ENCODE peak calls at places on chromosomes 7 and 10, in four cellular contexts. X is SK-N-SH, N is hepatocyte, J is endothelial cell of umbilical vein. H is an unnamed sample.

GRCh38 chr10:53108317-53108934 is 335.8 kb upstream of the MBL2 start:
- DNase-seq in X (no peak), N (no peak), J (no peak), H (no peak)

GRCh38 chr7:138166681-138167080 is 90.4 kb downstream of the AKR1D1 start:
- DNase-seq in X (no peak), N (no peak), J (no peak), H (no peak)

GRCh38 chr7:36802459-36802858 is 78.2 kb upstream of the AOAH start:
- DNase-seq in X (no peak), N (no peak), J (no peak), H (no peak)

GRCh38 chr7:125984795-125985194 is 1055.2 kb upstream of the POT1 start:
- DNase-seq in X (no peak), N (no peak), J (no peak), H (no peak)

GRCh38 chr7:116464375-116464774 is 35.2 kb upstream of the CAV2 start:
- DNase-seq in X (no peak), N (no peak), J (no peak), H (no peak)

GRCh38 chr7:157271991-157272324 is 64.8 kb upstream of the DNAJB6 start:
- DNase-seq in X (no peak), N (peak; percentile 82), J (peak; percentile 79), H (no peak)

GRCh38 chr7:30226593-30227268 is 57.7 kb upstream of the ZNRF2 start:
- DNase-seq in X (peak; percentile 47), N (peak; percentile 70), J (no peak), H (no peak)

GRCh38 chr7:95263803-95264202 is 60.5 kb downstream of the PON1 start:
- DNase-seq in X (no peak), N (no peak), J (no peak), H (no peak)

GRCh38 chr10:23338155-23338828 is 6.3 kb downstream of the C10orf67 start:
- DNase-seq in X (no peak), N (peak; percentile 29), J (no peak), H (no peak)

GRCh38 chr10:76091821-76092394 is 660.5 kb downstream of the LRMDA start:
- DNase-seq in X (no peak), N (peak; percentile 40), J (no peak), H (no peak)

GRCh38 chr10:103599211-103599610 is 105.7 kb downstream of the NEURL1 start:
- DNase-seq in X (no peak), N (no peak), J (no peak), H (no peak)

GRCh38 chr7:101094791-101095375 is 9.6 kb downstream of the TRIM56 start:
- DNase-seq in X (peak; percentile 80), N (peak; percentile 62), J (peak; percentile 63), H (no peak)

GRCh38 chr10:105351187-105351586 is 710.1 kb downstream of the SORCS3 start:
- DNase-seq in X (no peak), N (no peak), J (no peak), H (no peak)

GRCh38 chr7:150631084-150631824 is 931 bp downstream of the GIMAP6 start:
- DNase-seq in X (no peak), N (no peak), J (no peak), H (no peak)

GRCh38 chr10:26737730-26738129 is 40.2 kb downstream of the PDSS1 start:
- DNase-seq in X (no peak), N (peak; percentile 42), J (no peak), H (peak; percentile 64)

GRCh38 chr10:66799474-66799873 is 126.4 kb upstream of the LRRTM3 start:
- DNase-seq in X (no peak), N (no peak), J (no peak), H (no peak)

GRCh38 chr10:122056431-122057094 is 67.6 kb downstream of the TACC2 start:
- DNase-seq in X (no peak), N (peak; percentile 39), J (no peak), H (no peak)

GRCh38 chr7:67724435-67724834 is 727.8 kb downstream of the TYW1 start:
- DNase-seq in X (no peak), N (no peak), J (no peak), H (no peak)

GRCh38 chr7:156116514-156116913 is 304.3 kb upstream of the SHH start:
- DNase-seq in X (no peak), N (no peak), J (no peak), H (no peak)

GRCh38 chr7:101940830-101941229 is 123.4 kb downstream of the CUX1 start:
- DNase-seq in X (no peak), N (peak; percentile 63), J (no peak), H (peak; percentile 40)

GRCh38 chr10:60848126-60848525 is 69.8 kb downstream of the CDK1 start:
- DNase-seq in X (no peak), N (peak; percentile 34), J (peak; percentile 52), H (no peak)

GRCh38 chr10:105102977-105103376 is 461.9 kb downstream of the SORCS3 start:
- DNase-seq in X (no peak), N (no peak), J (no peak), H (no peak)

GRCh38 chr7:139496528-139496927 is 13.1 kb upstream of the KLRG2 start:
- DNase-seq in X (no peak), N (no peak), J (no peak), H (no peak)

GRCh38 chr10:4914213-4914850 is 48.9 kb upstream of the AKR1C1 start:
- DNase-seq in X (no peak), N (no peak), J (no peak), H (no peak)
- H2AFZ ChIP-seq in X (peak overlapping the region; percentile 41), N (no peak overlapping the region), J (no peak overlapping the region), H (no peak overlapping the region)

GRCh38 chr7:123769371-123769770 is 20.6 kb upstream of the WASL start:
- DNase-seq in X (no peak), N (no peak), J (peak; percentile 91), H (no peak)
- H3K4me1 ChIP-seq in X (no peaks in the 10 kb centered on the region), N (no peaks in the 10 kb centered on the region), J (peaks cover 5% of the 10 kb centered on the region), H (no peaks in the 10 kb centered on the region)

GRCh38 chr10:17453377-17454091 is 861 bp downstream of the ST8SIA6 start:
- DNase-seq in X (peak; percentile 68), N (peak; percentile 75), J (peak; percentile 52), H (no peak)

GRCh38 chr10:17453035-17453376 is 1.4 kb downstream of the ST8SIA6 start:
- DNase-seq in X (no peak), N (no peak), J (no peak), H (no peak)

GRCh38 chr10:17456032-17456548 is 1.7 kb upstream of the ST8SIA6 start:
- DNase-seq in X (no peak), N (no peak), J (no peak), H (no peak)

GRCh38 chr10:17454181-17454800 is at the start of gene ST8SIA6:
- DNase-seq in X (peak; percentile 86), N (peak; percentile 73), J (peak; percentile 66), H (no peak)

GRCh38 chr10:17454801-17455520 is 566 bp upstream of the ST8SIA6 start:
- DNase-seq in X (peak; percentile 13), N (no peak), J (no peak), H (no peak)
- H3K4me3 ChIP-seq in X (peak overlapping the region; percentile 56), N (peak overlapping the region; percentile 55), J (peak overlapping the region; percentile 55), H (no peak overlapping the region)

GRCh38 chr10:10798021-10798420 is 219.7 kb upstream of the CELF2 start:
- DNase-seq in X (no peak), N (no peak), J (peak; percentile 49), H (no peak)
- H2AFZ ChIP-seq in X (no peak overlapping the region), N (peak overlapping the region; percentile 27), J (peak overlapping the region; percentile 89), H (no peak overlapping the region)

DNA sequence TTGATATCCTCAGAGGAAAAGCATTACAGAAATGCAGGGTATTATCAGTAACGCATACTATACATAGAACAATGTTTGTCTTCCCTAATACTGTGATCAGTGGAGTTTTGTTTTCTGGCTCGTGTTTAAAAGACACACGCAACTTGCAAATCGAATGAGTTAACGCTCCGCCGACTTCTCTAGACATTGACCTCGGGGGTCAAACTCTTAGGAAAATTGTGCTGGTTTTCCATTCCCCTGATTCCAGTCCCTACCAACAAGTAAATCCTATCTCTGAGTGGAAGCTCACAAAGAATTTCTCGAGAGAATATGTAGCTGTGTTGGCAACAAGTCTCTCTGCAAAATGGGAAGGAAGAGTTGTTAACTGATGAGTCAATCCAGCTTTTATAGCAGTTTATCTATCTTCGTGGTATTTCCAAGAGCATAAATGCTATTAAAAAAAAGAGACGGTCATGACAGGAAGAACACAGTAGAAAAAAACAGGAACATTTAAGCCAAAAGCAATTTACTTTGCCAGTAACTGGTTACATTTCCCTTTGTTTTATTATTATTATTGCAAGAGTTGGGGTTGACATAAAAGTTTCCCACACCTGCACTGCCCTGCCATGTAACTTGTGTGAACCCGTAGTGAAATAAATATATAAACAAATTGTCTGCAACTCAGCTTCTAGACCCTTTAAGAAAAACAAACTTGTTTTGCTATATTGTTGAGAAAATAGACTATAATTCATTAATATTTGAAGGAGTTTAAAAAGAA is 144.4 kb downstream of the ARID5B start:
- DNase-seq in X (no peak), N (peak; percentile 73), J (peak; percentile 87), H (peak; percentile 22)
- H3K4me1 ChIP-seq in X (peaks cover 61% of the 10 kb centered on the region), N (peaks cover 57% of the 10 kb centered on the region), J (peaks cover 50% of the 10 kb centered on the region), H (peaks cover 98% of the 10 kb centered on the region)

DNA sequence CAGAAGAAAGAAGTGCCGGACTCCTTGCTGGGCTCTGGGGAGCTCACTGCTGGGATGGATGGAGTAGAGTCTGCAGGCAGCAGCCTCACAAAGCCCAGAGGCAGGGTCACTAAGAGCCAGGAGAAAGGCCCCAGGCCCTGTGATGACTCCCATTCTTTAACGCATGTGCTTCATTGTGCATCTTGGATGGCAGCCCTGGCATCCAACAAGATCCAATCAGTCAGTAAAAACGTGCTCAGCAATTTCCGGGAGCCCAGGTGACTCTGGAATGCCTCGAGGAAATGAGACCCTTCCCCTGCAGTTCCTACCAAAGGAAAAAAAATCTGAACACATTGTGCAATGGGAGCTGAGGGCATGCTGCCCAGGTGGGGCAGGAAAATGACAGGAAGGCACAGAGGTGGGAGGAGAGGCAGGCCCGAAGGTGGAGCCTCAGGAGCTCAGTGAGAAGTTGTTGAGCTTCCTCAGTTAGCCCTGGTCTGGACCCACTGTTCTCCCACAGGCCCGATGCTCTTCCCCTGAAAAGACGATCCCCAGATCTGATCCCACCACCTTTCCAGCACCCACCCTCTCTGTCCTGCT is 60.7 kb upstream of the TMEM72 start:
- DNase-seq in X (no peak), N (no peak), J (no peak), H (no peak)
- H3K4me3 ChIP-seq in X (no peak overlapping the region), N (no peak overlapping the region), J (no peak overlapping the region), H (no peak overlapping the region)

GRCh38 chr10:125995726-125996304 is 99.5 kb downstream of the FANK1 start:
- DNase-seq in X (no peak), N (no peak), J (no peak), H (no peak)
- H2AFZ ChIP-seq in X (no peak overlapping the region), N (no peak overlapping the region), J (no peak overlapping the region), H (no peak overlapping the region)

DNA sequence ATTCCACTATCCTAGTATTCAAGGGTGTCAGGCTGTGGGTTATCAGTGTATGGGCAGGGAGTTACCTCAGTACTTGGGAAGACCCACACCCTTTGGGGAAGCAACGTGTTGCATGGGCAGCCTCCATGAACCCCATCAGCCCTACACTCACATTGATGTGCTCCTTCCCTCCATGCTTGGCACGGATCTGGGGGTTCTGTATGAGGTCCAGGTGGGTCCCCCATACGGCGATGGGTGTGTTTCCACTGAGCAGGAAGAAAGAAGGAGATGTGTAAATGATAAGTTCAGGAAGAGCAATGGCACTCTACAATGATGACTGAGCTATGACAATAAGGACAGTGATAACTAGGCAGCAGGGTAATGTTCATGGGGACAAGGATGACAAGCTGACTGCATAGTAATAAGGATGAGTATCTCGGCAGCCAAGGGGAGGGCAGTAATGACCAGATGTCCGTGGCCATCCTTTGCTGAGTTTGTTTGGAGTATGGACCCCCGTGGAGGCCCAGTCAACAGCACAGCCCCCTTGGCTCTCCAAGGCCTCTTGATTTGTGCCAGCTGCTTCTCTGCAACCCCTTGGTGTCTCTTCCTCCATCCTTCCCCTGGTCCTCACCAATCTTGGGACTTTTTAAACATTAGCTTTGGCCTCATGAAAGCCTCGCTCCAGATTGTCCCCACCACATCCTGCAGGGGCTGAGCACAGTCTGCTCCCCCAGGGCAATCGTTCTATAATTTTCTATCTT is 394.2 kb downstream of the PLXNA4 start:
- DNase-seq in X (no peak), N (no peak), J (no peak), H (no peak)
- H3K4me1 ChIP-seq in X (no peaks in the 10 kb centered on the region), N (peaks cover 4% of the 10 kb centered on the region), J (no peaks in the 10 kb centered on the region), H (no peaks in the 10 kb centered on the region)